ENCODE peak calls at places on chromosomes 11 and 22, in eight cellular contexts. One of them, this sample, is unnamed.

GRCh38 chr22:46355996-46356471 is 20.5 kb downstream of the TRMU start:
- DNase-seq in activated T-cell treated with anti-CD3 and anti-CD28 coated beads for 1 hour: no peak
- DNase-seq in iris pigment epithelial cell: no peak
- DNase-seq in PC-3: no peak
- DNase-seq in myocyte: peak; percentile 95
- DNase-seq in stimulated activated CD4-positive, alpha-beta T cell treated with anti-CD3 and anti-CD28 coated beads, Interleukin-12 subunit alpha, Interleukin-12 subunit beta, amount 100 ng/mL, for 48 hours: no peak
- DNase-seq in DMS153: no peak
- DNase-seq in T-helper 9 cell: no peak
- DNase-seq in this sample: no peak

GRCh38 chr11:110100476-110101240 is 7.5 kb downstream of the ZC3H12C start:
- DNase-seq in activated T-cell treated with anti-CD3 and anti-CD28 coated beads for 1 hour: no peak
- DNase-seq in iris pigment epithelial cell: peak; percentile 59
- DNase-seq in PC-3: no peak
- DNase-seq in myocyte: no peak
- DNase-seq in stimulated activated CD4-positive, alpha-beta T cell treated with anti-CD3 and anti-CD28 coated beads, Interleukin-12 subunit alpha, Interleukin-12 subunit beta, amount 100 ng/mL, for 48 hours: no peak
- DNase-seq in DMS153: no peak
- DNase-seq in T-helper 9 cell: no peak
- DNase-seq in this sample: peak; percentile 24

GRCh38 chr11:23226331-23226909 is 366.1 kb upstream of the CCDC179 start:
- DNase-seq in activated T-cell treated with anti-CD3 and anti-CD28 coated beads for 1 hour: no peak
- DNase-seq in iris pigment epithelial cell: peak; percentile 29
- DNase-seq in PC-3: no peak
- DNase-seq in myocyte: no peak
- DNase-seq in stimulated activated CD4-positive, alpha-beta T cell treated with anti-CD3 and anti-CD28 coated beads, Interleukin-12 subunit alpha, Interleukin-12 subunit beta, amount 100 ng/mL, for 48 hours: no peak
- DNase-seq in DMS153: no peak
- DNase-seq in T-helper 9 cell: no peak
- DNase-seq in this sample: no peak

GRCh38 chr11:115911656-115912055 is 407.4 kb upstream of the CADM1 start:
- DNase-seq in activated T-cell treated with anti-CD3 and anti-CD28 coated beads for 1 hour: no peak
- DNase-seq in iris pigment epithelial cell: no peak
- DNase-seq in PC-3: no peak
- DNase-seq in myocyte: no peak
- DNase-seq in stimulated activated CD4-positive, alpha-beta T cell treated with anti-CD3 and anti-CD28 coated beads, Interleukin-12 subunit alpha, Interleukin-12 subunit beta, amount 100 ng/mL, for 48 hours: no peak
- DNase-seq in DMS153: peak; percentile 42
- DNase-seq in T-helper 9 cell: no peak
- DNase-seq in this sample: peak; percentile 11

GRCh38 chr11:2128512-2129322 is 10.5 kb downstream of the IGF2 start:
- DNase-seq in activated T-cell treated with anti-CD3 and anti-CD28 coated beads for 1 hour: no peak
- DNase-seq in iris pigment epithelial cell: no peak
- DNase-seq in PC-3: no peak
- DNase-seq in myocyte: no peak
- DNase-seq in stimulated activated CD4-positive, alpha-beta T cell treated with anti-CD3 and anti-CD28 coated beads, Interleukin-12 subunit alpha, Interleukin-12 subunit beta, amount 100 ng/mL, for 48 hours: no peak
- DNase-seq in DMS153: no peak
- DNase-seq in T-helper 9 cell: no peak
- DNase-seq in this sample: no peak

GRCh38 chr11:73249858-73250773 is 22.0 kb upstream of the P2RY6 start:
- DNase-seq in activated T-cell treated with anti-CD3 and anti-CD28 coated beads for 1 hour: no peak
- DNase-seq in iris pigment epithelial cell: no peak
- DNase-seq in PC-3: no peak
- DNase-seq in myocyte: no peak
- DNase-seq in stimulated activated CD4-positive, alpha-beta T cell treated with anti-CD3 and anti-CD28 coated beads, Interleukin-12 subunit alpha, Interleukin-12 subunit beta, amount 100 ng/mL, for 48 hours: no peak
- DNase-seq in DMS153: no peak
- DNase-seq in T-helper 9 cell: no peak
- DNase-seq in this sample: peak; percentile 86

GRCh38 chr22:19566599-19567382 is 42.6 kb upstream of the CLDN5 start:
- DNase-seq in activated T-cell treated with anti-CD3 and anti-CD28 coated beads for 1 hour: no peak
- DNase-seq in iris pigment epithelial cell: no peak
- DNase-seq in PC-3: no peak
- DNase-seq in myocyte: no peak
- DNase-seq in stimulated activated CD4-positive, alpha-beta T cell treated with anti-CD3 and anti-CD28 coated beads, Interleukin-12 subunit alpha, Interleukin-12 subunit beta, amount 100 ng/mL, for 48 hours: no peak
- DNase-seq in DMS153: no peak
- DNase-seq in T-helper 9 cell: no peak
- DNase-seq in this sample: no peak

GRCh38 chr22:37196539-37197450 is 8.7 kb upstream of the C1QTNF6 start:
- DNase-seq in activated T-cell treated with anti-CD3 and anti-CD28 coated beads for 1 hour: no peak
- DNase-seq in iris pigment epithelial cell: peak; percentile 67
- DNase-seq in PC-3: peak; percentile 84
- DNase-seq in myocyte: peak; percentile 81
- DNase-seq in stimulated activated CD4-positive, alpha-beta T cell treated with anti-CD3 and anti-CD28 coated beads, Interleukin-12 subunit alpha, Interleukin-12 subunit beta, amount 100 ng/mL, for 48 hours: no peak
- DNase-seq in DMS153: no peak
- DNase-seq in T-helper 9 cell: no peak
- DNase-seq in this sample: peak; percentile 77

GRCh38 chr22:43293661-43294392 is 49.3 kb downstream of the SCUBE1 start:
- DNase-seq in activated T-cell treated with anti-CD3 and anti-CD28 coated beads for 1 hour: no peak
- DNase-seq in iris pigment epithelial cell: peak; percentile 58
- DNase-seq in PC-3: peak; percentile 29
- DNase-seq in myocyte: no peak
- DNase-seq in stimulated activated CD4-positive, alpha-beta T cell treated with anti-CD3 and anti-CD28 coated beads, Interleukin-12 subunit alpha, Interleukin-12 subunit beta, amount 100 ng/mL, for 48 hours: no peak
- DNase-seq in DMS153: peak; percentile 90
- DNase-seq in T-helper 9 cell: no peak
- DNase-seq in this sample: peak; percentile 7

GRCh38 chr11:116500833-116501622 is 271.8 kb downstream of the BUD13 start:
- DNase-seq in activated T-cell treated with anti-CD3 and anti-CD28 coated beads for 1 hour: no peak
- DNase-seq in iris pigment epithelial cell: no peak
- DNase-seq in PC-3: no peak
- DNase-seq in myocyte: no peak
- DNase-seq in stimulated activated CD4-positive, alpha-beta T cell treated with anti-CD3 and anti-CD28 coated beads, Interleukin-12 subunit alpha, Interleukin-12 subunit beta, amount 100 ng/mL, for 48 hours: no peak
- DNase-seq in DMS153: no peak
- DNase-seq in T-helper 9 cell: no peak
- DNase-seq in this sample: no peak

GRCh38 chr11:113045146-113045545 is 83.9 kb downstream of the NCAM1 start:
- DNase-seq in activated T-cell treated with anti-CD3 and anti-CD28 coated beads for 1 hour: no peak
- DNase-seq in iris pigment epithelial cell: no peak
- DNase-seq in PC-3: no peak
- DNase-seq in myocyte: no peak
- DNase-seq in stimulated activated CD4-positive, alpha-beta T cell treated with anti-CD3 and anti-CD28 coated beads, Interleukin-12 subunit alpha, Interleukin-12 subunit beta, amount 100 ng/mL, for 48 hours: no peak
- DNase-seq in DMS153: no peak
- DNase-seq in T-helper 9 cell: no peak
- DNase-seq in this sample: no peak

GRCh38 chr11:8087185-8087584 is 6.2 kb downstream of the TUB start:
- DNase-seq in activated T-cell treated with anti-CD3 and anti-CD28 coated beads for 1 hour: no peak
- DNase-seq in iris pigment epithelial cell: no peak
- DNase-seq in PC-3: no peak
- DNase-seq in myocyte: no peak
- DNase-seq in stimulated activated CD4-positive, alpha-beta T cell treated with anti-CD3 and anti-CD28 coated beads, Interleukin-12 subunit alpha, Interleukin-12 subunit beta, amount 100 ng/mL, for 48 hours: no peak
- DNase-seq in DMS153: no peak
- DNase-seq in T-helper 9 cell: no peak
- DNase-seq in this sample: no peak

This sample was measured in renal cortical epithelial cell.